ENCODE peak calls at places on chromosomes 16 and 17, in seven cellular contexts. M is transverse colon, H is colonic mucosa, V is H9, S is A549, Y is heart left ventricle, I is GM23338. Z is an unnamed sample. For H3K4me1, the result is how much of the 10 kb centered on the place peaks cover.

GRCh38 chr16:81096715-81097208 is 567 bp upstream of the GCSH start:
- DNase-seq in M (no peak), H (peak), V (no peak), S (no peak), Y (no peak), I (no peak), Z (no peak)

GRCh38 chr17:78923660-78924453 is 1.3 kb downstream of the TIMP2 start:
- DNase-seq in M (peak), H (peak), V (peak), S (peak), Y (peak), I (peak), Z (peak)

GRCh38 chr16:69921125-69921524 is 30.0 kb upstream of the CLEC18A start:
- DNase-seq in M (no peak), H (no peak), V (no peak), S (no peak), Y (no peak), I (no peak), Z (no peak)

GRCh38 chr16:10121496-10121895 is 60.7 kb downstream of the GRIN2A start:
- DNase-seq in M (no peak), H (no peak), V (no peak), S (no peak), Y (no peak), I (no peak), Z (no peak)

GRCh38 chr16:11323551-11324336 is 21.5 kb upstream of the RMI2 start:
- DNase-seq in M (no peak), H (no peak), V (no peak), S (no peak), Y (no peak), I (no peak), Z (no peak)

GRCh38 chr16:11056090-11056988 is 112.0 kb downstream of the CLEC16A start:
- DNase-seq in M (no peak), H (no peak), V (no peak), S (no peak), Y (no peak), I (no peak), Z (no peak)

GRCh38 chr16:46629331-46629843 is 8.2 kb upstream of the SHCBP1 start:
- DNase-seq in M (no peak), H (peak), V (peak), S (peak), Y (no peak), I (peak), Z (no peak)

GRCh38 chr16:85296859-85297698 is 184.8 kb upstream of the CIBAR2 start:
- DNase-seq in M (peak), H (peak), V (peak), S (peak), Y (no peak), I (peak), Z (peak)

GRCh38 chr17:70352834-70353233 is 183.5 kb downstream of the KCNJ2 start:
- DNase-seq in M (no peak), H (no peak), V (no peak), S (no peak), Y (no peak), I (no peak), Z (no peak)

GRCh38 chr16:50747206-50747956 is 5.5 kb downstream of the CYLD start:
- DNase-seq in M (no peak), H (no peak), V (no peak), S (peak), Y (no peak), I (peak), Z (no peak)

GRCh38 chr17:71936977-71937376 is 183.8 kb upstream of the SOX9 start:
- DNase-seq in M (no peak), H (no peak), V (no peak), S (no peak), Y (no peak), I (peak), Z (no peak)

GRCh38 chr17:58337126-58337599 is 8.6 kb upstream of the TSPOAP1 start:
- DNase-seq in M (peak), H (no peak), V (peak), S (no peak), Y (no peak), I (peak), Z (no peak)

GRCh38 chr17:58335061-58335731 is 6.6 kb upstream of the TSPOAP1 start:
- DNase-seq in M (no peak), H (no peak), V (peak), S (no peak), Y (no peak), I (no peak), Z (peak)

GRCh38 chr17:58334661-58335060 is 6.1 kb upstream of the TSPOAP1 start:
- DNase-seq in M (no peak), H (no peak), V (no peak), S (no peak), Y (no peak), I (no peak), Z (peak)

GRCh38 chr17:58336456-58337094 is 8.0 kb upstream of the TSPOAP1 start:
- DNase-seq in M (no peak), H (no peak), V (peak), S (no peak), Y (peak), I (no peak), Z (no peak)

DNA sequence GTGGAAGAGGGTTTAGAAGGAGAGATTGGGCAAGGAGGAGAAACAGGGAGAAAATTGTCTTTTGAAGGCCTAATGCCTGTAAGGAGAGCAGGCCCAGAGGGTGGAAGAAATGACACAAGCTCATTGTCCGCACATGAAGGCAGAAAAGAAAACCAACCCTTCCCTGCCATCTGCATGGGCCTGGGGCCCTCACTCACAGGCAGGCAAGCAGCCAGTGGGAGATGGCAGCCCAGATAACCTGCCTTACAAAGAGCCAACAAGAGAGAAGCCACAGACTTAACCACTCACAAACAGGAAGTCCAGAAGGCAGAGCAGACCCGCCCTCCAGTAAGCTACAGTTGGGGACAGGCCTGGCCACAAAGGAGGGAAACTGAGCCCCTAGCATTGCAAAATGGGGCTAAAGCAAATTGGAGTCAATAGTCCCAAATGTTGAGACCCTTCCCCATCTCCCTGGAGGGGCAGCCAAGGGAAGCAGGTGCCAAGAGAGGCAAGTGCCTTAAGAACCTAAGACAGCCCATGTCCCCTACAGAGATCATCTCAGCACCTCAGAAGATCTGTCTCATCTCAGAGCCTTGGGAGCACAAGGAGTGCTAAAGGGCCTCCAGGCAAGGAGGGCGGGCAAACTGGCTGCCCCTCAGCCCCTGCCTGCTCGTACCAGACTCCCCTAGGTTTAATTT is 7.3 kb upstream of the TSPOAP1 start:
- DNase-seq in M (peak), H (no peak), V (no peak), S (no peak), Y (no peak), I (no peak), Z (peak)
- H3K4me1 ChIP-seq in M (under half), H (under half), V (under half), S (under half), Y (under half), I (under half), Z (half or more)

GRCh38 chr17:77322534-77323412 is 182.0 kb downstream of the SEC14L1 start:
- DNase-seq in M (peak), H (peak), V (peak), S (peak), Y (peak), I (no peak), Z (peak)

GRCh38 chr17:77320501-77321256 is 179.9 kb downstream of the SEC14L1 start:
- DNase-seq in M (peak), H (no peak), V (no peak), S (peak), Y (no peak), I (no peak), Z (no peak)

GRCh38 chr17:77323413-77324171 is 182.8 kb downstream of the SEC14L1 start:
- DNase-seq in M (peak), H (peak), V (peak), S (peak), Y (no peak), I (no peak), Z (peak)

GRCh38 chr17:77324227-77324626 is 183.5 kb downstream of the SEC14L1 start:
- DNase-seq in M (no peak), H (peak), V (peak), S (no peak), Y (no peak), I (no peak), Z (peak)

DNA sequence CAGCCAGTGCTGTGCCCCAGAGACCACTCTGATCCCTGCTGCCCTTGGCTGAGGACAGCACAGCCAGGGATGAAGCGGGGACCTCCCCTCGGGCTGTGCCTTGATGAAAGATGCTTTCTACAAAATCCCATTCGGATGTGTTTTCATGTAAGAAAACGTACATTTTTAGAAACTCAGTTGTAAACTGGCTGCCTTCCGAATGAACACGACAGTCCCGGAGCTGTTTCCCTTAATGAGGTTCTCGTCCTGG is 181.4 kb downstream of the SEC14L1 start:
- DNase-seq in M (no peak), H (no peak), V (no peak), S (no peak), Y (no peak), I (no peak), Z (no peak)
- H3K4me1 ChIP-seq in M (half or more), H (under half), V (under half), S (half or more), Y (under half), I (under half), Z (half or more)

GRCh38 chr16:67173323-67173722 is 3.0 kb downstream of the NOL3 start:
- DNase-seq in M (no peak), H (peak), V (no peak), S (no peak), Y (no peak), I (no peak), Z (no peak)

GRCh38 chr16:67174706-67175231 is 4.4 kb downstream of the NOL3 start:
- DNase-seq in M (no peak), H (no peak), V (no peak), S (no peak), Y (no peak), I (no peak), Z (no peak)

GRCh38 chr16:67176662-67177061 is 6.3 kb downstream of the NOL3 start:
- DNase-seq in M (no peak), H (no peak), V (no peak), S (no peak), Y (no peak), I (no peak), Z (no peak)

GRCh38 chr16:67170948-67171649 is 761 bp downstream of the NOL3 start:
- DNase-seq in M (no peak), H (peak), V (no peak), S (peak), Y (no peak), I (no peak), Z (no peak)

GRCh38 chr16:67173808-67174705 is 3.7 kb downstream of the NOL3 start:
- DNase-seq in M (peak), H (peak), V (peak), S (peak), Y (peak), I (peak), Z (peak)
- H3K4me1 ChIP-seq in M (under half), H (under half), V (under half), S (under half), Y (under half), I (under half), Z (half or more)

GRCh38 chr17:44212507-44213402 is 6.7 kb downstream of the UBTF start:
- DNase-seq in M (no peak), H (no peak), V (no peak), S (no peak), Y (no peak), I (no peak), Z (no peak)

GRCh38 chr17:44213403-44214229 is 5.9 kb downstream of the UBTF start:
- DNase-seq in M (no peak), H (no peak), V (no peak), S (no peak), Y (no peak), I (no peak), Z (no peak)

GRCh38 chr17:44216173-44216572 is 3.3 kb downstream of the UBTF start:
- DNase-seq in M (peak), H (no peak), V (no peak), S (no peak), Y (no peak), I (no peak), Z (no peak)

GRCh38 chr17:44214896-44215295 is 4.6 kb downstream of the UBTF start:
- DNase-seq in M (no peak), H (no peak), V (no peak), S (no peak), Y (no peak), I (no peak), Z (no peak)

GRCh38 chr17:44214230-44214494 is 5.3 kb downstream of the UBTF start:
- DNase-seq in M (no peak), H (no peak), V (no peak), S (no peak), Y (no peak), I (no peak), Z (no peak)
- H3K4me1 ChIP-seq in M (under half), H (under half), V (under half), S (under half), Y (under half), I (under half), Z (under half)

GRCh38 chr16:57533366-57533617 is 3.1 kb downstream of the CCDC102A start:
- DNase-seq in M (no peak), H (no peak), V (no peak), S (no peak), Y (no peak), I (no peak), Z (peak)
- H3K4me1 ChIP-seq in M (under half), H (under half), V (under half), S (half or more), Y (under half), I (under half), Z (half or more)

DNA sequence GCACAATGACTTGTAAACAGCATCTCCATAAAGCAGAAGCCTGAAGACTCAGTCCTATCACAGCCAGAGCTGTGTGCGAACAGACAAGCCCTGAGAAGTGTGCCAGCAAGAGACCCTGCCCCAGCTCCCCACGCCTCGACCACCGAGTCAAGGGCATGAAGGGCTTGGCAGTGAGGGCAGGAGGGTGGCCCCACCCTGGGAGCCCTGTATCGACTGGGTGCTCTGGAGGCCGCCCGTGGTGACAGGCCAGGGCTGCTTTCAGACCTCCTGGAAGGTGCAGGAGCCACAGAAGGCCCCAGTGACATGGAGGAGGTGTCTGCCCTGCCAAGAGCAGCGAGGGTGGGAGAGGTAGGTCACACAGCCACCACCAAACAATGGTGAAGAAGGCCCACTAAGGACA is 103.6 kb downstream of the ANKRD11 start:
- DNase-seq in M (no peak), H (no peak), V (no peak), S (no peak), Y (no peak), I (no peak), Z (no peak)
- H3K4me1 ChIP-seq in M (under half), H (under half), V (under half), S (under half), Y (under half), I (under half), Z (half or more)

GRCh38 chr17:47720196-47720595 is 12.8 kb upstream of the TBX21 start:
- DNase-seq in M (no peak), H (no peak), V (no peak), S (no peak), Y (no peak), I (no peak), Z (no peak)

GRCh38 chr17:47719411-47720152 is 13.5 kb upstream of the TBX21 start:
- DNase-seq in M (no peak), H (no peak), V (no peak), S (no peak), Y (no peak), I (no peak), Z (no peak)

GRCh38 chr17:47717845-47718621 is 15.0 kb upstream of the TBX21 start:
- DNase-seq in M (no peak), H (no peak), V (no peak), S (no peak), Y (no peak), I (no peak), Z (no peak)

GRCh38 chr17:47717261-47717697 is 15.8 kb upstream of the TBX21 start:
- DNase-seq in M (no peak), H (no peak), V (no peak), S (no peak), Y (no peak), I (peak), Z (no peak)

DNA sequence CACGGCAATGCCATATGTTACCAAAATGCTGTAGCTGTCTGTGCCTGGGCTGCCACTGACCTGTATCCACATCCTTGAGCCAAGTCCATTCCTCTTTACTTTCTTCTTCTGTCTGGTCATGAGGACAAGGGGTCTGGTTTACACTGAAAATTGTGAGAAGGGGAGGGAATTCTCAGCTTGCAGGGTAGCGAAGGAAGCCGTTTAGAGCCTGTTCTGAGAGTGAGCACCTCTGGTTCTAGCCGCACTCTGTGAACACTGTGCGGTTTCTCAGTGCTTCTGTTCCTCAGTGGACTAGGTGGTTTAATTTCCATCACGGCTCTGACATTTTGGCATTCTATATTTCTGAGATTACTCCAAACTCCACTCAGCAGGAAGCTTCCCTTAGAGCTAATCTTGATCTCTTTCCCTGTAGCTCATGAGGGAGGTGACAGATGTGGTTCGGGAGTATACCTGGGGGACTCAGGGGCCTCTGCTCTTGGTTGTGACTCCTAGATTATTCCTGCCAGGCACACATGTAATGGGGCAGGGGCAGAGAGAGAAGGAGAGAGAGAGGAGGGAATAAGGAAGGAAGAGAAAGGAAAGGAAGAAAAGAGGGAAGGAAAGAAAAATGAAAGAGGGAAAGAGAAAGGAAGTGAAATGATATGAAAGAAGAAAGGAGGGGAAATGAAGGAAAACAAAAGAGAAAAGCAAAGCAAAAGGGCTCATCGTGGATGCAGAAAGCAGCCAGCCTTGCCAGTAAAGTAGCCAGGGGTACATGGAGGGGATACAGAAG is 14.2 kb upstream of the TBX21 start:
- DNase-seq in M (no peak), H (no peak), V (no peak), S (no peak), Y (no peak), I (no peak), Z (no peak)
- H3K4me1 ChIP-seq in M (under half), H (under half), V (under half), S (under half), Y (under half), I (under half), Z (under half)

GRCh38 chr16:17379121-17379571 is 91.6 kb downstream of the XYLT1 start:
- DNase-seq in M (peak), H (no peak), V (no peak), S (no peak), Y (peak), I (no peak), Z (no peak)

GRCh38 chr16:17382949-17383348 is 87.8 kb downstream of the XYLT1 start:
- DNase-seq in M (peak), H (no peak), V (no peak), S (no peak), Y (no peak), I (no peak), Z (no peak)

GRCh38 chr16:17381784-17382183 is 89.0 kb downstream of the XYLT1 start:
- DNase-seq in M (no peak), H (no peak), V (no peak), S (no peak), Y (no peak), I (no peak), Z (no peak)

GRCh38 chr16:17382514-17382913 is 88.2 kb downstream of the XYLT1 start:
- DNase-seq in M (no peak), H (no peak), V (no peak), S (no peak), Y (no peak), I (no peak), Z (no peak)

GRCh38 chr16:17380613-17381012 is 90.1 kb downstream of the XYLT1 start:
- DNase-seq in M (no peak), H (no peak), V (no peak), S (no peak), Y (no peak), I (no peak), Z (no peak)
- H3K4me1 ChIP-seq in M (under half), H (under half), V (under half), S (under half), Y (under half), I (half or more), Z (half or more)

Z was measured in lower lobe of right lung.